ENCODE peak calls at places on chromosomes 4 and X, in six cellular contexts. H is NCI-H2081; I is stimulated activated CD8-positive, alpha-beta memory T cell treated with anti-CD3 and anti-CD28 coated beads, Interleukin-15, amount 100 ng/mL, for 24 hours; G is NCI-H1092; T is NCI-H774; M is psoas muscle. J is an unnamed sample.

GRCh38 chr4:25817059-25817681 is 45.6 kb downstream of the SEL1L3 start:
- DNase-seq in H (no peak), I (no peak), G (no peak), T (no peak), M (no peak), J (no peak)

GRCh38 chr4:75629239-75629638 is 1.1 kb downstream of the CDKL2 start:
- DNase-seq in H (no peak), I (no peak), G (no peak), T (no peak), M (no peak), J (no peak)

GRCh38 chrX:31590581-31591113 is 518.8 kb upstream of the FTHL17 start:
- DNase-seq in H (no peak), I (no peak), G (no peak), T (no peak), M (no peak), J (no peak)

GRCh38 chr4:159503243-159503642 is 400.4 kb downstream of the RAPGEF2 start:
- DNase-seq in H (no peak), I (no peak), G (no peak), T (no peak), M (no peak), J (no peak)

GRCh38 chr4:76197971-76198410 is 15.6 kb downstream of the SCARB2 start:
- DNase-seq in H (peak; percentile 50), I (no peak), G (peak; percentile 91), T (peak; percentile 69), M (peak; percentile 56), J (peak; percentile 85)

GRCh38 chr4:16289872-16290554 is 63.7 kb upstream of the TAPT1 start:
- DNase-seq in H (peak; percentile 27), I (no peak), G (no peak), T (no peak), M (no peak), J (peak; percentile 2)

GRCh38 chr4:94349193-94349592 is 6.6 kb upstream of the HPGDS start:
- DNase-seq in H (no peak), I (no peak), G (no peak), T (no peak), M (no peak), J (no peak)

GRCh38 chr4:65508169-65508568 is 162.1 kb downstream of the EPHA5 start:
- DNase-seq in H (no peak), I (no peak), G (no peak), T (no peak), M (no peak), J (no peak)

GRCh38 chrX:138858438-138858837 is 146.9 kb upstream of the FGF13 start:
- DNase-seq in H (no peak), I (no peak), G (no peak), T (no peak), M (no peak), J (no peak)

GRCh38 chr4:15778191-15778741 is at the start of gene CD38:
- DNase-seq in H (no peak), I (no peak), G (no peak), T (no peak), M (peak; percentile 73), J (no peak)

GRCh38 chr4:127782025-127782274 is 172 bp upstream of the HSPA4L start:
- DNase-seq in H (peak; percentile 74), I (no peak), G (peak; percentile 77), T (peak; percentile 69), M (no peak), J (no peak)

GRCh38 chr4:159220353-159220752 is 117.5 kb downstream of the RAPGEF2 start:
- DNase-seq in H (no peak), I (no peak), G (no peak), T (no peak), M (no peak), J (no peak)

GRCh38 chr4:108943971-108944370 is 181.1 kb upstream of the ETNPPL start:
- DNase-seq in H (no peak), I (no peak), G (no peak), T (no peak), M (no peak), J (no peak)

GRCh38 chr4:138055890-138056289 is 186.3 kb downstream of the SLC7A11 start:
- DNase-seq in H (no peak), I (no peak), G (no peak), T (no peak), M (no peak), J (no peak)

GRCh38 chr4:110042540-110043517 is 130.1 kb downstream of the EGF start:
- DNase-seq in H (no peak), I (no peak), G (no peak), T (no peak), M (no peak), J (no peak)

GRCh38 chrX:108494416-108495095 is 54.9 kb downstream of the COL4A5 start:
- DNase-seq in H (no peak), I (no peak), G (no peak), T (no peak), M (no peak), J (no peak)

GRCh38 chr4:80646061-80646460 is 310.5 kb downstream of the CFAP299 start:
- DNase-seq in H (no peak), I (no peak), G (no peak), T (no peak), M (no peak), J (no peak)

GRCh38 chrX:113828470-113828869 is 755.4 kb upstream of the HTR2C start:
- DNase-seq in H (no peak), I (no peak), G (no peak), T (no peak), M (no peak), J (no peak)

GRCh38 chr4:17599826-17600225 is 14.6 kb upstream of the MED28 start:
- DNase-seq in H (no peak), I (no peak), G (no peak), T (no peak), M (no peak), J (no peak)

GRCh38 chrX:154002215-154002719 is 17.4 kb downstream of the IRAK1 start:
- DNase-seq in H (peak; percentile 19), I (no peak), G (peak; percentile 75), T (peak; percentile 51), M (no peak), J (no peak)

GRCh38 chr4:172786039-172786792 is 382.4 kb upstream of the GALNT7 start:
- DNase-seq in H (no peak), I (no peak), G (no peak), T (no peak), M (peak; percentile 51), J (no peak)

GRCh38 chrX:152958047-152958446 is 35.9 kb downstream of the PNMA5 start:
- DNase-seq in H (no peak), I (no peak), G (no peak), T (no peak), M (no peak), J (no peak)

GRCh38 chr4:2339458-2340271 is 77.8 kb upstream of the MXD4 start:
- DNase-seq in H (no peak), I (no peak), G (no peak), T (no peak), M (no peak), J (no peak)

GRCh38 chrX:2315434-2315833 is 185.3 kb downstream of the DHRSX start:
- DNase-seq in H (no peak), I (no peak), G (no peak), T (no peak), M (no peak), J (no peak)

GRCh38 chrX:15761564-15762191 is 23.6 kb downstream of the CA5B start:
- DNase-seq in H (peak; percentile 33), I (no peak), G (peak; percentile 0), T (no peak), M (no peak), J (peak; percentile 0)

GRCh38 chr4:65971686-65972085 is 301.4 kb upstream of the EPHA5 start:
- DNase-seq in H (no peak), I (no peak), G (no peak), T (no peak), M (no peak), J (no peak)

GRCh38 chr4:149959391-149959790 is 118.9 kb upstream of the DCLK2 start:
- DNase-seq in H (no peak), I (no peak), G (no peak), T (no peak), M (no peak), J (no peak)

GRCh38 chrX:1134976-1135375 is 77.5 kb downstream of the CRLF2 start:
- DNase-seq in H (no peak), I (no peak), G (no peak), T (no peak), M (no peak), J (no peak)

GRCh38 chr4:80419946-80420345 is 84.4 kb downstream of the CFAP299 start:
- DNase-seq in H (no peak), I (no peak), G (no peak), T (no peak), M (no peak), J (no peak)

J was measured in NCI-H1694.